ENCODE peak calls at places on chromosomes 1 and 21, in seven cellular contexts. K is astrocyte of the spinal cord; H is HFF-Myc; Y is naive thymus-derived CD4-positive, alpha-beta T cell; W is Peyer's patch; A is heart left ventricle; C is dorsolateral prefrontal cortex. M is an unnamed sample.

GRCh38 chr1:212852105-212852688 is 4.7 kb upstream of the SPATA45 start:
- DNase-seq in A (no peak), Y (no peak), H (no peak), K (no peak), W (no peak), C (no peak), M (no peak)

GRCh38 chr21:31922881-31923280 is 50.1 kb downstream of the HUNK start:
- DNase-seq in Y (no peak), H (no peak), C (no peak), K (no peak), A (no peak), W (no peak), M (no peak)

GRCh38 chr1:53765656-53766055 is 26.7 kb upstream of the GLIS1 start:
- DNase-seq in A (no peak), K (peak; percentile 51), H (peak; percentile 21), Y (no peak), W (no peak), C (no peak), M (no peak)

GRCh38 chr1:55640708-55641473 is 425.7 kb upstream of the USP24 start:
- DNase-seq in A (peak; percentile 76), C (peak; percentile 59), W (peak; percentile 74), K (peak; percentile 42), H (peak; percentile 37), Y (peak; percentile 47), M (peak; percentile 66)

GRCh38 chr1:12456979-12457378 is 161.0 kb downstream of the DHRS3 start:
- DNase-seq in C (no peak), W (no peak), Y (no peak), A (no peak), H (no peak), K (peak; percentile 78), M (peak; percentile 59)

GRCh38 chr1:111770916-111771315 is 15.2 kb downstream of the DDX20 start:
- DNase-seq in A (no peak), C (no peak), H (no peak), Y (no peak), W (no peak), K (no peak), M (no peak)

GRCh38 chr1:192066202-192066601 is 92.1 kb upstream of the RGS18 start:
- DNase-seq in A (no peak), H (no peak), C (no peak), K (no peak), Y (no peak), W (no peak), M (no peak)

GRCh38 chr1:93021539-93022134 is 57.4 kb upstream of the MTF2 start:
- DNase-seq in Y (peak; percentile 60), C (no peak), A (no peak), W (no peak), K (peak; percentile 44), H (peak; percentile 32), M (peak; percentile 41)

GRCh38 chr1:18823438-18823837 is 36.0 kb downstream of the TAS1R2 start:
- DNase-seq in Y (no peak), W (no peak), H (no peak), C (no peak), A (no peak), K (no peak), M (no peak)

GRCh38 chr1:48214820-48215219 is 7.7 kb upstream of the SLC5A9 start:
- DNase-seq in W (no peak), K (no peak), A (no peak), C (no peak), Y (no peak), H (no peak), M (no peak)

GRCh38 chr1:204520834-204521709 is 4.9 kb downstream of the MDM4 start:
- DNase-seq in A (no peak), K (peak; percentile 74), Y (peak; percentile 86), C (no peak), W (peak; percentile 88), H (no peak), M (no peak)

GRCh38 chr1:111269820-111270406 is 20.7 kb upstream of the CHIA start:
- DNase-seq in W (no peak), A (no peak), Y (no peak), K (no peak), C (no peak), H (no peak), M (no peak)

GRCh38 chr1:225554216-225554812 is 98.6 kb downstream of the ENAH start:
- DNase-seq in W (no peak), H (no peak), Y (peak; percentile 29), C (no peak), K (peak; percentile 46), A (no peak), M (peak; percentile 43)

GRCh38 chr1:183911285-183911684 is 106.4 kb downstream of the RGL1 start:
- DNase-seq in H (no peak), Y (no peak), K (no peak), C (no peak), W (peak; percentile 68), A (peak; percentile 29), M (no peak)

GRCh38 chr1:19313636-19313959 is 1.5 kb downstream of the SLC66A1 start:
- DNase-seq in A (no peak), Y (no peak), K (no peak), C (no peak), W (peak; percentile 65), H (no peak), M (no peak)

GRCh38 chr1:46094454-46094853 is 38.0 kb downstream of the PIK3R3 start:
- DNase-seq in W (no peak), H (no peak), K (no peak), A (no peak), C (no peak), Y (no peak), M (no peak)

GRCh38 chr1:230091473-230092231 is 24.6 kb downstream of the GALNT2 start:
- DNase-seq in W (no peak), K (no peak), H (no peak), Y (no peak), A (no peak), C (no peak), M (no peak)

GRCh38 chr1:10430216-10431064 is at the start of gene CENPS:
- DNase-seq in A (peak; percentile 95), K (peak; percentile 87), C (peak; percentile 88), W (peak; percentile 97), Y (peak; percentile 92), H (peak; percentile 46), M (peak; percentile 90)

GRCh38 chr1:47950481-47950880 is 46.7 kb downstream of the TRABD2B start:
- DNase-seq in W (no peak), K (no peak), C (no peak), A (no peak), Y (no peak), H (no peak), M (peak; percentile 29)

GRCh38 chr21:32414579-32415358 is 2.3 kb downstream of the EVA1C start:
- DNase-seq in A (no peak), C (no peak), H (no peak), Y (no peak), W (no peak), K (peak; percentile 67), M (no peak)

GRCh38 chr1:65728504-65728903 is 64.2 kb upstream of the PDE4B start:
- DNase-seq in K (no peak), C (no peak), W (no peak), Y (no peak), H (no peak), A (no peak), M (no peak)

GRCh38 chr1:36763771-36764170 is 270.5 kb downstream of the GRIK3 start:
- DNase-seq in C (peak; percentile 76), H (no peak), K (no peak), W (peak; percentile 7), A (no peak), Y (no peak), M (no peak)

GRCh38 chr1:115400891-115401290 is 62.8 kb upstream of the NGF start:
- DNase-seq in C (no peak), Y (no peak), W (no peak), K (no peak), H (no peak), A (no peak), M (no peak)

GRCh38 chr1:72117621-72118020 is 164.7 kb downstream of the NEGR1 start:
- DNase-seq in A (no peak), W (no peak), K (no peak), H (no peak), Y (no peak), C (no peak), M (no peak)

GRCh38 chr1:72115290-72115689 is 167.0 kb downstream of the NEGR1 start:
- DNase-seq in A (no peak), W (no peak), Y (no peak), K (no peak), H (no peak), C (no peak), M (no peak)

GRCh38 chr1:72109916-72110315 is 172.4 kb downstream of the NEGR1 start:
- DNase-seq in K (no peak), W (no peak), A (no peak), H (no peak), C (no peak), Y (no peak), M (no peak)

GRCh38 chr1:72111662-72112061 is 170.7 kb downstream of the NEGR1 start:
- DNase-seq in C (no peak), Y (no peak), A (no peak), K (no peak), W (no peak), H (no peak), M (no peak)
- H3K4me3 ChIP-seq in C (no peak overlapping the region), Y (no peak overlapping the region), A (no peak overlapping the region), K (no peak overlapping the region), W (no peak overlapping the region), H (no peak overlapping the region), M (no peak overlapping the region)

GRCh38 chr1:203186091-203186445 is 436 bp downstream of the CHI3L1 start:
- DNase-seq in C (peak; percentile 41), W (no peak), Y (no peak), A (no peak), K (no peak), H (no peak), M (no peak)
- H3K4me3 ChIP-seq in C (no peak overlapping the region), W (no peak overlapping the region), Y (no peak overlapping the region), A (no peak overlapping the region), K (no peak overlapping the region), H (no peak overlapping the region), M (no peak overlapping the region)

DNA sequence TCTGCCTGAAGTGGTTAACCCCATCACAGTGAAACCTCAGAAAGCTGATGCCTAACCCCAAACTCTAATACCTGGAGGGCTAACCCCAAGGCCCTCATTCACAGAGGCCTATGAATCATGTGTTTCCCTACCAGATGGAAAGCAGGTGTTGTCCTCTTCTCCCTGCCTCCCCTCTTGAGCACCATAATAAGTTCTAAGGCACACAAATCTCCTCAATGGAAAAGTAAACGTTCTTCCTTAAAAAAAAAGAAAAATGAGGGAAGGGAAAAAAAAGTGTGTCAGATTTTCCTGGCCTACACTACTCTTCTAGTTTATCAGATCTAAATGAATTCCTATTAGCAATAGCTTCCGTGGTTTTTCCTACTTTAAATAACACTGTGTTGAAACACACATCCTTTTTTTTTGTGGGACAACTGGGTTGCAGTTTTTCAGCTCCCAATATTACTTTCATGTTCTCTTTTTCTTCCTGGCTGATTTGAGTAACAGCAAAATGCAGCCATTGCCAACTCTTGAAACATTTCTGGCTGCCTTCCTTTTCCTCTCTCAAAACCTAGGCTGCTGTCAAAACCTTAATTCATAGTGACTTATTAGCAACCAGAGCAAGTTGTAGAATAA is 43.2 kb downstream of the SLC44A3 start:
- DNase-seq in C (no peak), H (no peak), A (no peak), Y (no peak), K (peak; percentile 78), W (no peak), M (no peak)
- H3K4me3 ChIP-seq in C (no peak overlapping the region), H (peak overlapping the region; percentile 2), A (no peak overlapping the region), Y (no peak overlapping the region), K (no peak overlapping the region), W (no peak overlapping the region), M (no peak overlapping the region)

DNA sequence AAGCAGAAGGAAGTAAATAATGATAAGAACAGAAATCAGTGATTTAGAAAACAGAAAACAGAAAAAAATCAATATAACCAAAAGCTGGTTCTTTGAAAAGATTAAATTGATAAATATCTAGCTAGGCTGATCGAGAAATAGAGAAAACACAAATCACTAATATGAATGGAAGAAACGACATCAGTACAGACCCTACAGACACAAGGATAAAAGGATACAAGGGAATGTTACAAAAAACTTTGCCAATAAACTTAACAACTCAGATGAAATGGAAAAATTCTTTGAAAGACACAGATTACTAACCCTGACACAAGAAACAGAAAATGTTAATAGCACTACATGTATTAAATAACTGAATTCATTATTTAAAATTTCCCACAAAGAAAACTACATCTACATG is 6.3 kb upstream of the ARHGAP29 start:
- DNase-seq in W (no peak), A (no peak), Y (no peak), K (no peak), C (no peak), H (no peak), M (no peak)
- H3K4me3 ChIP-seq in W (no peak overlapping the region), A (no peak overlapping the region), Y (no peak overlapping the region), K (no peak overlapping the region), C (no peak overlapping the region), H (no peak overlapping the region), M (no peak overlapping the region)